ENCODE peak calls at places on chromosome 19, in eight cellular contexts. Z is coronary artery; E is NCI-H2107; S is RPMI7951; N is head of caudate nucleus; B is KG1; R is SK-MEL-5; C is CD4-positive, alpha-beta T cell. T is an unnamed sample.
A peak's percentile ranks its signal among the peaks of the same experiment; 100 is the strongest.

GRCh38 chr19:38735257-38735686 is 9.0 kb downstream of the CAPN12 start:
- DNase-seq in B (no peak), C (no peak), N (no peak), S (no peak), R (no peak), E (no peak), Z (peak; percentile 76), T (no peak)

GRCh38 chr19:45177817-45178261 is at the start of gene TRAPPC6A:
- DNase-seq in B (no peak), E (no peak), Z (no peak), C (no peak), R (no peak), S (peak; percentile 51), N (no peak), T (no peak)

GRCh38 chr19:57167385-57167784 is at the start of gene DUXA:
- DNase-seq in N (no peak), E (no peak), Z (no peak), R (no peak), B (no peak), S (no peak), C (no peak), T (no peak)

GRCh38 chr19:3520166-3521103 is 14.3 kb downstream of the FZR1 start:
- DNase-seq in B (no peak), R (no peak), Z (no peak), C (no peak), N (no peak), S (no peak), E (peak; percentile 86), T (no peak)

GRCh38 chr19:41298327-41298964 is 11.5 kb upstream of the CCDC97 start:
- DNase-seq in B (peak; percentile 7), R (no peak), Z (peak; percentile 92), E (peak; percentile 22), N (no peak), C (no peak), S (peak; percentile 86), T (no peak)

GRCh38 chr19:4060621-4061177 is 6.0 kb downstream of the ZBTB7A start:
- DNase-seq in C (no peak), Z (no peak), N (no peak), S (no peak), B (no peak), R (no peak), E (no peak), T (no peak)

GRCh38 chr19:28313633-28314032 is 899.3 kb downstream of the UQCRFS1 start:
- DNase-seq in E (no peak), C (no peak), Z (no peak), N (no peak), S (peak; percentile 95), R (no peak), B (no peak), T (no peak)

GRCh38 chr19:4986056-4986455 is 17.1 kb downstream of the KDM4B start:
- DNase-seq in Z (no peak), E (no peak), R (no peak), C (no peak), B (no peak), N (no peak), S (no peak), T (no peak)

GRCh38 chr19:584240-585001 is 5.3 kb upstream of the HCN2 start:
- DNase-seq in N (peak; percentile 81), R (peak; percentile 53), E (no peak), S (peak; percentile 68), C (peak; percentile 61), B (no peak), Z (no peak), T (no peak)

GRCh38 chr19:40751065-40751923 is at the start of gene SNRPA:
- DNase-seq in Z (peak; percentile 98), N (peak; percentile 98), E (peak; percentile 97), R (peak; percentile 98), C (peak; percentile 92), B (peak; percentile 95), S (peak; percentile 98), T (peak; percentile 99)

GRCh38 chr19:50486823-50487515 is 10.3 kb upstream of the GARIN5A start:
- DNase-seq in Z (no peak), R (peak; percentile 69), S (peak; percentile 31), C (no peak), N (no peak), B (no peak), E (no peak), T (peak; percentile 50)

GRCh38 chr19:16293133-16294085 is 31.2 kb upstream of the KLF2 start:
- DNase-seq in R (no peak), C (no peak), B (no peak), Z (peak; percentile 94), E (no peak), S (peak; percentile 97), N (no peak), T (no peak)

GRCh38 chr19:57747472-57747807 is 825 bp downstream of the ZNF776 start:
- DNase-seq in N (no peak), S (no peak), C (no peak), R (no peak), B (no peak), E (no peak), Z (no peak), T (no peak)

GRCh38 chr19:16380943-16381755 is 56.5 kb downstream of the KLF2 start:
- DNase-seq in N (no peak), B (no peak), R (no peak), S (no peak), C (no peak), E (no peak), Z (no peak), T (no peak)

GRCh38 chr19:41956621-41957020 is 2.5 kb downstream of the RABAC1 start:
- DNase-seq in R (no peak), Z (no peak), S (no peak), E (no peak), N (no peak), C (no peak), B (no peak), T (no peak)

GRCh38 chr19:56333506-56333905 is 18.9 kb upstream of the ZSCAN5A start:
- DNase-seq in S (peak; percentile 56), C (no peak), R (peak; percentile 79), B (peak; percentile 46), N (no peak), E (peak; percentile 7), Z (no peak), T (peak; percentile 23)

GRCh38 chr19:2381151-2381822 is 21.2 kb downstream of the TMPRSS9 start:
- DNase-seq in B (no peak), R (peak; percentile 59), E (no peak), C (no peak), S (peak; percentile 72), Z (no peak), N (peak; percentile 80), T (no peak)

GRCh38 chr19:29372921-29373797 is 152.6 kb upstream of the VSTM2B start:
- DNase-seq in N (peak; percentile 35), Z (peak; percentile 57), R (no peak), S (no peak), B (no peak), C (no peak), E (no peak), T (no peak)

GRCh38 chr19:32692727-32693061 is 1.1 kb downstream of the NUDT19 start:
- DNase-seq in N (no peak), R (no peak), E (no peak), B (peak; percentile 59), C (no peak), S (no peak), Z (no peak), T (no peak)

GRCh38 chr19:13849991-13850909 is 26.7 kb upstream of the NANOS3 start:
- DNase-seq in B (peak; percentile 15), E (no peak), N (peak; percentile 86), C (no peak), R (peak; percentile 63), Z (peak; percentile 89), S (peak; percentile 76), T (peak; percentile 15)

GRCh38 chr19:12891553-12892021 is 627 bp downstream of the GCDH start:
- DNase-seq in N (no peak), R (no peak), E (no peak), B (no peak), S (no peak), Z (no peak), C (no peak), T (no peak)

GRCh38 chr19:2656533-2656932 is 46.0 kb downstream of the GNG7 start:
- DNase-seq in S (no peak), N (no peak), E (no peak), R (no peak), C (no peak), B (no peak), Z (no peak), T (no peak)

GRCh38 chr19:17866312-17867012 is 5.3 kb upstream of the SLC5A5 start:
- DNase-seq in C (no peak), N (no peak), S (no peak), B (no peak), Z (no peak), R (no peak), E (no peak), T (no peak)

GRCh38 chr19:13557756-13558398 is 51.6 kb upstream of the CACNA1A start:
- DNase-seq in B (no peak), R (peak; percentile 14), E (no peak), Z (no peak), S (no peak), N (no peak), C (no peak), T (no peak)

GRCh38 chr19:49113762-49114629 is at the start of gene LIN7B:
- DNase-seq in R (peak; percentile 66), C (peak; percentile 55), Z (no peak), B (peak; percentile 60), S (peak; percentile 71), N (peak; percentile 83), E (no peak), T (peak; percentile 43)

GRCh38 chr19:10767726-10768125 is 49.8 kb downstream of the DNM2 start:
- DNase-seq in E (no peak), Z (no peak), N (no peak), B (no peak), C (no peak), S (no peak), R (no peak), T (no peak)

GRCh38 chr19:850979-851335 is 1.1 kb upstream of the ELANE start:
- DNase-seq in Z (no peak), R (no peak), S (no peak), N (no peak), C (no peak), B (no peak), E (no peak), T (no peak)